ENCODE peak calls at places on chromosomes 5 and 9, in four cellular contexts. F is HCT116, S is GM12878, V is H1. J is an unnamed sample.

GRCh38 chr5:148482697-148483462 is 99.1 kb downstream of the FBXO38 start:
- DNase-seq in S (peak; percentile 1), F (peak; percentile 44), V (peak; percentile 49), J (peak; percentile 69)

GRCh38 chr5:60843693-60844428 is at the start of gene ELOVL7:
- DNase-seq in F (peak; percentile 66), S (no peak), V (peak; percentile 70), J (peak; percentile 83)

GRCh38 chr9:135666534-135667402 is 3.7 kb downstream of the LCN9 start:
- DNase-seq in S (no peak), V (no peak), F (no peak), J (no peak)

GRCh38 chr9:122474561-122474960 is 3.2 kb downstream of the OR1J1 start:
- DNase-seq in V (no peak), F (no peak), S (no peak), J (no peak)

GRCh38 chr5:169440107-169440701 is 139.3 kb upstream of the SLIT3 start:
- DNase-seq in F (no peak), S (no peak), V (no peak), J (no peak)

GRCh38 chr5:126826619-126827215 is 49.8 kb downstream of the LMNB1 start:
- DNase-seq in V (no peak), S (no peak), F (no peak), J (no peak)

GRCh38 chr9:114244570-114244969 is 78.3 kb upstream of the ORM1 start:
- DNase-seq in S (no peak), V (no peak), F (no peak), J (no peak)

GRCh38 chr5:1901081-1901480 is 18.4 kb upstream of the IRX4 start:
- DNase-seq in F (no peak), S (no peak), V (no peak), J (no peak)

GRCh38 chr5:138148811-138149210 is 9.6 kb upstream of the NME5 start:
- DNase-seq in V (no peak), S (no peak), F (peak; percentile 46), J (no peak)

GRCh38 chr5:154141686-154142300 is 48.7 kb upstream of the GALNT10 start:
- DNase-seq in F (no peak), S (no peak), V (no peak), J (no peak)

GRCh38 chr5:122187426-122187825 is 58.1 kb downstream of the ZNF474 start:
- DNase-seq in S (no peak), F (no peak), V (no peak), J (peak; percentile 19)

GRCh38 chr5:154095819-154096380 is 57.1 kb downstream of the MFAP3 start:
- DNase-seq in S (no peak), V (no peak), F (no peak), J (no peak)

GRCh38 chr9:38035873-38036272 is 33.2 kb downstream of the SHB start:
- DNase-seq in V (no peak), F (no peak), S (no peak), J (no peak)

GRCh38 chr5:16842916-16843315 is 93.2 kb downstream of the MYO10 start:
- DNase-seq in F (no peak), V (no peak), S (no peak), J (no peak)

GRCh38 chr5:21685016-21685415 is 1168.1 kb downstream of the CDH12 start:
- DNase-seq in F (no peak), V (no peak), S (no peak), J (no peak)

GRCh38 chr5:131786900-131787692 is 9.7 kb downstream of the FNIP1 start:
- DNase-seq in S (no peak), F (no peak), V (no peak), J (no peak)

GRCh38 chr5:167352801-167353200 is 938.6 kb upstream of the WWC1 start:
- DNase-seq in V (no peak), F (no peak), S (no peak), J (no peak)

GRCh38 chr9:124110307-124110915 is 98.8 kb downstream of the LHX2 start:
- DNase-seq in F (no peak), V (no peak), S (no peak), J (peak; percentile 68)

GRCh38 chr5:6195711-6196358 is 182.5 kb downstream of the MED10 start:
- DNase-seq in V (no peak), F (no peak), S (no peak), J (no peak)

GRCh38 chr5:104186100-104186499 is 623.5 kb upstream of the NUDT12 start:
- DNase-seq in S (no peak), F (peak; percentile 10), V (no peak), J (peak; percentile 38)

GRCh38 chr5:72007336-72008111 is 99.8 kb upstream of the MAP1B start:
- DNase-seq in S (no peak), V (no peak), F (no peak), J (no peak)

GRCh38 chr5:61348437-61348836 is 16.4 kb downstream of the ZSWIM6 start:
- DNase-seq in V (no peak), S (no peak), F (no peak), J (no peak)

GRCh38 chr9:88043647-88044046 is 69.3 kb upstream of the CDK20 start:
- DNase-seq in F (no peak), V (no peak), S (no peak), J (no peak)

GRCh38 chr9:124708070-124708469 is 63.0 kb downstream of the NR6A1 start:
- DNase-seq in V (no peak), F (no peak), S (no peak), J (no peak)

GRCh38 chr5:75405296-75405695 is 68.3 kb downstream of the HMGCR start:
- DNase-seq in V (no peak), S (no peak), F (peak; percentile 40), J (no peak)

GRCh38 chr9:12640021-12640587 is 53.1 kb upstream of the TYRP1 start:
- DNase-seq in V (no peak), S (no peak), F (peak; percentile 26), J (no peak)

GRCh38 chr9:97714435-97714834 is 17.3 kb upstream of the XPA start:
- DNase-seq in V (no peak), S (no peak), F (no peak), J (no peak)

GRCh38 chr5:151619812-151620462 is 28.8 kb upstream of the FAT2 start:
- DNase-seq in S (no peak), F (no peak), V (peak; percentile 69), J (no peak)

GRCh38 chr5:65722575-65723424 is 795 bp downstream of the NLN start:
- DNase-seq in S (no peak), V (no peak), F (peak; percentile 19), J (peak; percentile 72)

GRCh38 chr5:98769256-98770157 is 4.0 kb upstream of the RGMB start:
- DNase-seq in S (no peak), F (no peak), V (no peak), J (no peak)

GRCh38 chr9:121021294-121021693 is 28.8 kb downstream of the C5 start:
- DNase-seq in F (no peak), V (no peak), S (no peak), J (no peak)

GRCh38 chr5:65203746-65204145 is 278.0 kb downstream of the ADAMTS6 start:
- DNase-seq in V (no peak), F (no peak), S (no peak), J (no peak)

GRCh38 chr9:133492061-133493021 is 13.4 kb upstream of the SLC2A6 start:
- DNase-seq in S (no peak), F (no peak), V (no peak), J (no peak)

GRCh38 chr9:83628540-83628939 is 5.6 kb downstream of the IDNK start:
- DNase-seq in F (no peak), V (no peak), S (no peak), J (no peak)

GRCh38 chr5:2007906-2008437 is 125.2 kb upstream of the IRX4 start:
- DNase-seq in F (no peak), V (no peak), S (no peak), J (no peak)

GRCh38 chr5:155625315-155625714 is 611.8 kb downstream of the KIF4B start:
- DNase-seq in F (no peak), S (no peak), V (no peak), J (no peak)

GRCh38 chr9:4592325-4592724 is 69.8 kb upstream of the PLPP6 start:
- DNase-seq in V (no peak), S (no peak), F (no peak), J (no peak)

GRCh38 chr9:129458155-129458661 is 162.7 kb downstream of the C9orf50 start:
- DNase-seq in S (peak; percentile 24), F (no peak), V (no peak), J (no peak)

GRCh38 chr9:89048611-89049010 is 57.3 kb downstream of the S1PR3 start:
- DNase-seq in S (no peak), F (no peak), V (peak; percentile 5), J (peak; percentile 9)
- TF ChIP-seq EGR1 in S (no peak), F (no peak), V (no peak), J (no peak)

DNA sequence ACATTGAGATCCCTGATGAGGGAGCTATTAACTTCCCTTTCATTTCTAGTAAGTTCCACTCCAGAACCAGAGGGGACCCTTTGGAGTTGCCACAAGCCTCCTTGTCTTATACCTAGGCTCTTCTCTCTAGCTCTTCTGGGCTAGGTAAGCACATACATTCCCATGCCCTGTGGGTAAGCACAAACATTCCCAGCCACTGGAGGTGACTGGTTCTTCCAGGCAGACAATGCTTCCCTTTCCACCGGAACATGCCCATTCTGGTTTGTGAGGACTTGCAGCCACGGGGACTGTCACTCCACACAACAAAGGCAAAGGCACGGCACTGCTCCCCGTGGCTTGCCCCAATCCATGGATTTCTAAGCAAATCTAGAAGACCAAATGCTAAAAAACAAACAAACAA is 276.0 kb downstream of the SYK start:
- DNase-seq in S (no peak), V (no peak), F (no peak), J (no peak)
- TF ChIP-seq EGR1 in S (no peak), V (no peak), F (no peak), J (no peak)

DNA sequence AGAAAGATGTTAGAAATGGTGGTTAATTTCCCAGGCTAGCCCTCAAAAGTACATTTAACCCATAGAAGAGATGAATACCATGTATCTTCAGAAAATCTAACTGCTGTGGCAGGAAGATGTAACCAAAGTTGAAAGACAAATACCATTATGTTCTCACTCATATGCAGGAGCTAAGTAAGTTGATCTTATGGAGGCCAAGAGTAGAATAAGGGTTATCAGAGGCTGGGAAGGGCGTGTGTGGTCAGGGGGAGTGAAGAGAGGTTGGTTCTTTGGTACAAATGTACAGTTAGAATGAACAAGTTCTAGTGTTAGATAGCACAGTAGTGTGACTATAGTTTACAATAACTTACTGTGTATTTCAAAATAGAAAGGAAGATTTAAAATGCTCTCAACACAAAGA is 61.7 kb downstream of the CDC14B start:
- DNase-seq in V (no peak), S (no peak), F (no peak), J (no peak)
- TF ChIP-seq EGR1 in V (no peak), S (no peak), F (no peak), J (no peak)

GRCh38 chr5:90645024-90645610 is 86.5 kb downstream of the ADGRV1 start:
- DNase-seq in S (no peak), V (peak; percentile 46), F (peak; percentile 56), J (peak; percentile 71)
- TF ChIP-seq EGR1 in S (no peak), V (no peak), F (no peak), J (no peak)

GRCh38 chr5:162214551-162214950 is 147.0 kb downstream of the GABRG2 start:
- DNase-seq in F (no peak), V (no peak), S (no peak), J (no peak)

GRCh38 chr5:162209005-162209605 is 141.5 kb downstream of the GABRG2 start:
- DNase-seq in F (peak; percentile 24), S (peak; percentile 24), V (peak; percentile 60), J (no peak)
- TF ChIP-seq EGR1 in F (no peak), S (no peak), V (no peak), J (no peak)

J was measured in K562.